ENCODE peak calls at places on chromosomes 6 and 20, in five cellular contexts. L is heart left ventricle, G is MM.1S, N is HepG2, R is A673. Y is an unnamed sample.
A peak's percentile ranks its signal among the peaks of the same experiment; 100 is the strongest.

GRCh38 chr6:36171573-36171972 is 25.0 kb upstream of the BRPF3 start:
- DNase-seq in L (no peak), G (peak; percentile 23), N (no peak), R (no peak), Y (no peak)

GRCh38 chr6:21666200-21666671 is 72.7 kb downstream of the SOX4 start:
- DNase-seq in L (no peak), G (no peak), N (no peak), R (no peak), Y (no peak)

GRCh38 chr20:11917663-11918062 is at the start of gene BTBD3:
- DNase-seq in L (peak; percentile 67), G (peak; percentile 93), N (no peak), R (no peak), Y (no peak)

GRCh38 chr6:111503660-111504059 is 20.6 kb upstream of the REV3L start:
- DNase-seq in L (no peak), G (no peak), N (peak; percentile 35), R (no peak), Y (no peak)

GRCh38 chr20:50655325-50655880 is 35.9 kb downstream of the RIPOR3 start:
- DNase-seq in L (peak; percentile 79), G (no peak), N (no peak), R (peak; percentile 72), Y (no peak)

GRCh38 chr6:26197736-26198625 is 110.8 kb downstream of the HFE start:
- DNase-seq in L (no peak), G (peak; percentile 65), N (peak; percentile 62), R (peak; percentile 59), Y (peak; percentile 59)

GRCh38 chr6:44489912-44490604 is 102.6 kb downstream of the CDC5L start:
- DNase-seq in L (no peak), G (no peak), N (no peak), R (no peak), Y (peak; percentile 90)

GRCh38 chr6:16108996-16109658 is 19.8 kb upstream of the MYLIP start:
- DNase-seq in L (no peak), G (no peak), N (no peak), R (no peak), Y (no peak)

GRCh38 chr6:119978274-119978889 is 628.8 kb upstream of the MAN1A1 start:
- DNase-seq in L (no peak), G (peak; percentile 59), N (peak; percentile 15), R (peak; percentile 3), Y (no peak)

GRCh38 chr6:42043787-42044475 is 6.4 kb upstream of the TAF8 start:
- DNase-seq in L (peak; percentile 92), G (peak; percentile 81), N (peak; percentile 88), R (peak; percentile 90), Y (peak; percentile 84)

GRCh38 chr6:132456700-132457143 is 55.4 kb upstream of the MOXD1 start:
- DNase-seq in L (peak; percentile 73), G (peak; percentile 73), N (no peak), R (no peak), Y (no peak)

GRCh38 chr20:53699085-53699717 is 105.6 kb upstream of the ZNF217 start:
- DNase-seq in L (no peak), G (no peak), N (no peak), R (no peak), Y (no peak)

GRCh38 chr20:49132995-49133451 is 55.1 kb downstream of the STAU1 start:
- DNase-seq in L (no peak), G (peak; percentile 62), N (peak; percentile 83), R (peak; percentile 84), Y (peak; percentile 48)

GRCh38 chr6:150196942-150197745 is 54.3 kb downstream of the PPP1R14C start:
- DNase-seq in L (no peak), G (no peak), N (no peak), R (no peak), Y (no peak)

GRCh38 chr20:11849976-11850670 is 67.6 kb upstream of the BTBD3 start:
- DNase-seq in L (no peak), G (no peak), N (no peak), R (peak; percentile 13), Y (no peak)

GRCh38 chr6:38503940-38504682 is 135.6 kb downstream of the BTBD9 start:
- DNase-seq in L (no peak), G (no peak), N (no peak), R (no peak), Y (no peak)

GRCh38 chr6:21188505-21189223 is 404.9 kb upstream of the SOX4 start:
- DNase-seq in L (no peak), G (peak; percentile 6), N (peak; percentile 24), R (peak; percentile 96), Y (no peak)

GRCh38 chr6:1670711-1671462 is 61.2 kb downstream of the FOXC1 start:
- DNase-seq in L (no peak), G (no peak), N (no peak), R (no peak), Y (no peak)

GRCh38 chr6:160174681-160175080 is 53.1 kb downstream of the SLC22A1 start:
- DNase-seq in L (no peak), G (no peak), N (no peak), R (no peak), Y (no peak)

GRCh38 chr6:36387440-36388303 is at the start of gene ETV7:
- DNase-seq in L (peak; percentile 55), G (peak; percentile 31), N (no peak), R (peak; percentile 38), Y (peak; percentile 34)

GRCh38 chr20:61905781-61906523 is 159.7 kb downstream of the TAF4 start:
- DNase-seq in L (no peak), G (no peak), N (no peak), R (no peak), Y (no peak)

GRCh38 chr6:27507041-27507956 is 34.4 kb upstream of the ZNF184 start:
- DNase-seq in L (no peak), G (no peak), N (no peak), R (no peak), Y (no peak)

GRCh38 chr6:81689580-81689979 is 62.9 kb downstream of the TENT5A start:
- DNase-seq in L (no peak), G (no peak), N (no peak), R (no peak), Y (no peak)

GRCh38 chr20:15842872-15843271 is 730.4 kb downstream of the KIF16B start:
- DNase-seq in L (no peak), G (peak; percentile 19), N (no peak), R (no peak), Y (no peak)

GRCh38 chr20:40948352-40949267 is 80.0 kb upstream of the TOP1 start:
- DNase-seq in L (no peak), G (no peak), N (no peak), R (no peak), Y (no peak)

GRCh38 chr6:150417899-150418824 is 49.4 kb downstream of the IYD start:
- DNase-seq in L (no peak), G (peak; percentile 67), N (peak; percentile 63), R (peak; percentile 91), Y (no peak)

GRCh38 chr6:71229466-71229865 is 59.1 kb upstream of the OGFRL1 start:
- DNase-seq in L (no peak), G (no peak), N (no peak), R (no peak), Y (no peak)

GRCh38 chr20:6162239-6162638 is 39.4 kb upstream of the FERMT1 start:
- DNase-seq in L (peak; percentile 64), G (no peak), N (no peak), R (no peak), Y (no peak)

GRCh38 chr20:61560361-61560853 is 308.3 kb downstream of the CDH4 start:
- DNase-seq in L (no peak), G (no peak), N (no peak), R (peak; percentile 31), Y (peak; percentile 56)

GRCh38 chr20:663315-664090 is 10.5 kb upstream of the SRXN1 start:
- DNase-seq in L (no peak), G (no peak), N (no peak), R (no peak), Y (no peak)

GRCh38 chr6:166334878-166335277 is 7.5 kb downstream of the SFT2D1 start:
- DNase-seq in L (no peak), G (no peak), N (no peak), R (no peak), Y (no peak)

GRCh38 chr6:166330612-166331011 is 11.7 kb downstream of the SFT2D1 start:
- DNase-seq in L (peak; percentile 70), G (no peak), N (peak; percentile 89), R (no peak), Y (no peak)

GRCh38 chr6:166331503-166332133 is 10.7 kb downstream of the SFT2D1 start:
- DNase-seq in L (no peak), G (no peak), N (no peak), R (no peak), Y (no peak)

GRCh38 chr6:166335378-166336366 is 6.7 kb downstream of the SFT2D1 start:
- DNase-seq in L (no peak), G (no peak), N (no peak), R (no peak), Y (no peak)

DNA sequence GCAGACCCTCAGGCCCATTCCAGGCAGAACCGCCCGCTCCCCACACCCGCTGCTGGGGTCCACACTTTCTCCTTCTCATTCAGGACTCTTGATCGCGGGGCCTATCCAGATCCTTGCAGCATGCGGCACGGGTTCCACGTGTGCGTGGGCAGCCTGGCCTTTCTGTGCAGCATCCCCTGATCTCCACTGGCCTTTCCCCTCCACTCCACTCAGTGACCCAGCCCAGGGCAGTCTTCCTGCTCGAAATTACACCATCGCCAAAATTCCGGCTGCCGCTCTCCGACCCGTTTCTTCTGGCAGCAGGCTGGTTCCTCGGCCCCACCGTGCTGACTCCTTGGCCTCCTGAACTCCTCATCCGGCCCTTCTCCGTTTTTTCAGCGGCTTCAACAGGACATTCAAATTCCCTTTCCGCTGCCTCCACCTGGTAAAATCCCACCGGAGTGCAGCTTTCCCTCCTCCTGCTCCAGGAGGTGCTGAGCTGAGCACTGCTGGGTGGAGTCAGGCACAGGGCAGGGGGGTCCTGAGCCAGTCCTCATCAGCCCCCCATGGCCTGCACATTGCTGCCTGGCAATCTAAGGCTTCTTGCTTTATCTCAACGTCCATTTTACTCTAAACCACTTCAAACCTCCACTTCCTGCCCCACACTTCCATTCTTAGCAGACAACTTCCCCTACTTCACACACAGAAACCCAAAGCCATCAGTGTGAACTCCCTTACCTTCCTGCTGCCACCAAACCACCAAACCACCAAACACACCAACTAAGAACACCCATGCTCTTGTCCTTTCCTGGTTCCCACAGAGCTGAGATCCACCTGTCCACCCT is 9.0 kb downstream of the SFT2D1 start:
- DNase-seq in L (no peak), G (peak; percentile 46), N (no peak), R (no peak), Y (no peak)
- H3K4me1 ChIP-seq in L (peaks cover 3% of the 10 kb centered on the region), G (peaks cover 17% of the 10 kb centered on the region), N (peaks cover 36% of the 10 kb centered on the region), R (no peaks in the 10 kb centered on the region), Y (no peaks in the 10 kb centered on the region)

DNA sequence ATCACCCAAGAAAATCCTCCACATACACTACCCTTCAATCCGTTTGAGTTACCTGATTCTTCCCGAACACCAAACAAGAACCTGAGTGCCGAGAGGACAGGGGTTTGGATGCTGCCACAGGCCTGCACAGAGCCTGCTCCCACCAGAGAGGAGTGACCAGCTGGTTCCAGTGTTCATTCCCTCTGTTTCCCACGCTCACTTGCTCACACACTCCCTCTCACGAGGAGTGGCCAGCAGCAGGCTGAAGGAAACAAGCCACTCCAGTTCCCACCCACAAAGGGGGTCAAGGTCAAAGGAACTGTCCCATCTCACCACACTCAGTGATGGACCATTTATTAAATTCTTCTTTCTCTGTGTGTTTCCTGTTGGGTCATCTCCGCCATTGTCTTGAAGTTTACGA is 97.2 kb upstream of the SNX9 start:
- DNase-seq in L (no peak), G (no peak), N (no peak), R (no peak), Y (no peak)
- H3K4me3 ChIP-seq in L (no peak overlapping the region), G (no peak overlapping the region), N (no peak overlapping the region), R (no peak overlapping the region), Y (no peak overlapping the region)

GRCh38 chr6:136646377-136646776 is 96.2 kb upstream of the MAP7 start:
- DNase-seq in L (no peak), G (no peak), N (no peak), R (no peak), Y (no peak)
- H3K4me1 ChIP-seq in L (peaks cover 23% of the 10 kb centered on the region), G (peaks cover 9% of the 10 kb centered on the region), N (no peaks in the 10 kb centered on the region), R (peaks cover 9% of the 10 kb centered on the region), Y (peaks cover 14% of the 10 kb centered on the region)

GRCh38 chr6:25007269-25007699 is 71.5 kb upstream of the RIPOR2 start:
- DNase-seq in L (no peak), G (no peak), N (no peak), R (no peak), Y (no peak)
- H3K4me3 ChIP-seq in L (no peak overlapping the region), G (no peak overlapping the region), N (no peak overlapping the region), R (no peak overlapping the region), Y (no peak overlapping the region)